ENCODE peak calls at places on chromosomes 1 and 21, in six cellular contexts. P, E, H, U, O and I are unnamed samples. For H3K36me3, the result is how much of the 10 kb centered on the place peaks cover.

GRCh38 chr1:163069142-163069541 is at the start of gene RGS4:
- DNase-seq in U (no peak), E (peak), O (peak), P (peak), H (peak), I (no peak)

GRCh38 chr1:239786464-239786863 is 305.2 kb upstream of the FMN2 start:
- DNase-seq in P (no peak), O (no peak), H (no peak), U (no peak), E (no peak), I (no peak)

GRCh38 chr1:152777510-152778137 is 2.7 kb downstream of the LCE1F start:
- DNase-seq in O (no peak), U (no peak), E (no peak), P (no peak), H (peak), I (no peak)

GRCh38 chr1:156581661-156582387 is 2.3 kb downstream of the TTC24 start:
- DNase-seq in P (no peak), E (no peak), H (no peak), U (no peak), O (no peak), I (no peak)

GRCh38 chr1:184272178-184272866 is 114.5 kb upstream of the C1orf21 start:
- DNase-seq in H (no peak), O (no peak), E (no peak), P (no peak), U (no peak), I (no peak)

GRCh38 chr1:98493469-98493868 is 168.1 kb upstream of the SNX7 start:
- DNase-seq in H (no peak), P (no peak), E (no peak), O (no peak), U (no peak), I (no peak)

GRCh38 chr1:33255347-33256311 is 663 bp upstream of the ZNF362 start:
- DNase-seq in P (peak), O (peak), U (peak), E (peak), H (peak), I (peak)

GRCh38 chr1:115426271-115426771 is 88.3 kb upstream of the NGF start:
- DNase-seq in U (peak), O (peak), P (peak), E (peak), H (no peak), I (no peak)

GRCh38 chr1:20787775-20788488 is 825 bp upstream of the HP1BP3 start:
- DNase-seq in E (no peak), U (no peak), O (peak), P (no peak), H (no peak), I (no peak)

GRCh38 chr21:36584980-36585940 is 105.3 kb upstream of the CLDN14 start:
- DNase-seq in E (no peak), U (no peak), O (no peak), H (no peak), P (no peak), I (no peak)

GRCh38 chr1:79322511-79323027 is 316.0 kb upstream of the ADGRL4 start:
- DNase-seq in P (no peak), U (no peak), E (no peak), H (no peak), O (no peak), I (no peak)

GRCh38 chr1:151936653-151937052 is 27.3 kb upstream of the THEM4 start:
- DNase-seq in P (no peak), H (no peak), U (no peak), E (no peak), O (no peak), I (no peak)

GRCh38 chr1:212614398-212615091 is 6.0 kb downstream of the ATF3 start:
- DNase-seq in U (no peak), O (no peak), P (no peak), H (no peak), E (no peak), I (no peak)

GRCh38 chr1:234710381-234710780 is 100.4 kb upstream of the IRF2BP2 start:
- DNase-seq in E (no peak), U (no peak), H (no peak), P (no peak), O (no peak), I (no peak)

GRCh38 chr1:66351913-66352312 is 182.0 kb upstream of the SGIP1 start:
- DNase-seq in U (no peak), O (no peak), H (no peak), E (no peak), P (no peak), I (no peak)

GRCh38 chr1:235783148-235783776 is 83.4 kb downstream of the LYST start:
- DNase-seq in U (no peak), P (no peak), O (no peak), H (no peak), E (no peak), I (no peak)

GRCh38 chr1:147627435-147628110 is 42.8 kb downstream of the ACP6 start:
- DNase-seq in P (peak), U (no peak), E (no peak), H (peak), O (peak), I (no peak)

GRCh38 chr1:91018006-91018405 is 3.8 kb downstream of the ZNF644 start:
- DNase-seq in O (no peak), H (no peak), P (no peak), E (no peak), U (no peak), I (no peak)

GRCh38 chr1:235907897-235908240 is 41.2 kb upstream of the LYST start:
- DNase-seq in H (no peak), E (no peak), P (no peak), U (no peak), O (no peak), I (no peak)

GRCh38 chr1:179393721-179394120 is 27.9 kb downstream of the AXDND1 start:
- DNase-seq in U (no peak), O (no peak), P (no peak), E (no peak), H (no peak), I (no peak)

GRCh38 chr1:179881642-179882252 is 338 bp upstream of the TOR1AIP1 start:
- DNase-seq in U (no peak), O (peak), H (no peak), P (peak), E (peak), I (no peak)

GRCh38 chr21:34143783-34144182 is 70.4 kb downstream of the MRPS6 start:
- DNase-seq in O (no peak), U (no peak), P (no peak), H (no peak), E (no peak), I (no peak)

GRCh38 chr1:67664048-67664447 is 21.0 kb upstream of the GADD45A start:
- DNase-seq in U (no peak), P (no peak), H (no peak), E (no peak), O (no peak), I (no peak)

GRCh38 chr1:30411206-30411605 is 312.2 kb downstream of the MATN1 start:
- DNase-seq in P (no peak), O (no peak), H (no peak), U (no peak), E (no peak), I (no peak)

GRCh38 chr1:230610589-230610988 is 31.7 kb upstream of the COG2 start:
- DNase-seq in P (no peak), U (no peak), H (no peak), E (no peak), O (no peak), I (no peak)

GRCh38 chr1:184813528-184814089 is 59.0 kb upstream of the EDEM3 start:
- DNase-seq in H (no peak), E (no peak), O (no peak), P (no peak), U (no peak), I (no peak)

GRCh38 chr1:2468041-2468472 is 8.0 kb upstream of the PLCH2 start:
- DNase-seq in O (no peak), P (no peak), E (no peak), H (no peak), U (peak), I (no peak)

GRCh38 chr1:97384294-97384952 is 536.4 kb downstream of the DPYD start:
- DNase-seq in E (no peak), O (no peak), H (no peak), U (no peak), P (no peak), I (no peak)

GRCh38 chr1:163361123-163361934 is 39.6 kb downstream of the NUF2 start:
- DNase-seq in U (no peak), O (no peak), E (no peak), H (no peak), P (no peak), I (no peak)

GRCh38 chr1:240522122-240522822 is 89.7 kb downstream of the GREM2 start:
- DNase-seq in P (no peak), O (no peak), H (no peak), E (no peak), U (no peak), I (no peak)

GRCh38 chr1:87790756-87791155 is 462.1 kb downstream of the LMO4 start:
- DNase-seq in E (no peak), O (no peak), P (no peak), U (no peak), H (no peak), I (no peak)

GRCh38 chr1:244163861-244164562 is 112.9 kb downstream of the ZBTB18 start:
- DNase-seq in U (no peak), P (no peak), E (no peak), H (peak), O (peak), I (no peak)

GRCh38 chr1:20342294-20343148 is 51.8 kb downstream of the VWA5B1 start:
- DNase-seq in U (no peak), P (no peak), H (no peak), O (no peak), E (no peak), I (no peak)

GRCh38 chr1:242784074-242784473 is 259.6 kb upstream of the PLD5 start:
- DNase-seq in O (no peak), H (no peak), E (no peak), P (no peak), U (no peak), I (no peak)

GRCh38 chr1:195005338-195005737 is 1602.9 kb downstream of the KCNT2 start:
- DNase-seq in E (no peak), O (no peak), P (no peak), U (no peak), H (no peak), I (no peak)

GRCh38 chr1:36728051-36728450 is 245.3 kb upstream of the CSF3R start:
- DNase-seq in H (no peak), U (no peak), E (no peak), O (no peak), P (no peak), I (no peak)

DNA sequence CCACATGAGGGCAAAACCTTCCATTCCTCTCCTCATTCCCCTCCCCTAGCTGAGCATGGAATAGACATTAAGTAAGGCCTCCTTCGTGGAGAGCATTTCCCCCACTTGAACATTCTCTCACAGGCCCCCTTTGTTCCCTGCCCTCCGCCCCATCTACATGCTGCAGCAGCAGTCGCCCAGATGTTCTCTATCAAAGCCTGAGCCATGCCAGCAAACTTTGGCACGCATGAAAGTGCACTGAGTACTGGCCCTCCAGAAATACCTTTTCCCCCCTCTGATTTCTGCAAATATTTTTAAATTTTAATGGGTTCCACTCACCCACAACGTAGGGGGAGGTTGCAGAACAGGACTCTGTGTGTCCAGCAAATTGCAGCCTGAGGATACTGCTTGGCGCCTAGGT is 20.9 kb upstream of the GORAB start:
- DNase-seq in P (no peak), O (no peak), H (no peak), E (no peak), U (no peak), I (no peak)
- H3K36me3 ChIP-seq in P (under half), O (under half), H (under half), E (under half), U (under half), I (under half)

GRCh38 chr1:228219245-228219961 is 11.6 kb downstream of the OBSCN start:
- DNase-seq in O (no peak), P (no peak), E (no peak), H (no peak), U (no peak), I (no peak)

GRCh38 chr1:228219962-228220780 is 12.3 kb downstream of the OBSCN start:
- DNase-seq in E (no peak), U (no peak), P (no peak), H (no peak), O (no peak), I (no peak)

GRCh38 chr1:228216371-228217320 is 8.8 kb downstream of the OBSCN start:
- DNase-seq in O (peak), U (peak), P (no peak), H (peak), E (no peak), I (no peak)

GRCh38 chr1:228217551-228218344 is 9.9 kb downstream of the OBSCN start:
- DNase-seq in O (no peak), E (no peak), P (no peak), H (no peak), U (no peak), I (no peak)

GRCh38 chr1:228218513-228219244 is 10.8 kb downstream of the OBSCN start:
- DNase-seq in U (no peak), P (no peak), E (no peak), O (no peak), H (no peak), I (no peak)
- H3K36me3 ChIP-seq in U (under half), P (under half), E (under half), O (under half), H (under half), I (under half)

GRCh38 chr1:54376085-54377039 is 29.8 kb downstream of the SSBP3 start:
- DNase-seq in H (no peak), P (no peak), U (no peak), E (no peak), O (no peak), I (no peak)
- H3K36me3 ChIP-seq in H (under half), P (under half), U (under half), E (under half), O (under half), I (under half)

DNA sequence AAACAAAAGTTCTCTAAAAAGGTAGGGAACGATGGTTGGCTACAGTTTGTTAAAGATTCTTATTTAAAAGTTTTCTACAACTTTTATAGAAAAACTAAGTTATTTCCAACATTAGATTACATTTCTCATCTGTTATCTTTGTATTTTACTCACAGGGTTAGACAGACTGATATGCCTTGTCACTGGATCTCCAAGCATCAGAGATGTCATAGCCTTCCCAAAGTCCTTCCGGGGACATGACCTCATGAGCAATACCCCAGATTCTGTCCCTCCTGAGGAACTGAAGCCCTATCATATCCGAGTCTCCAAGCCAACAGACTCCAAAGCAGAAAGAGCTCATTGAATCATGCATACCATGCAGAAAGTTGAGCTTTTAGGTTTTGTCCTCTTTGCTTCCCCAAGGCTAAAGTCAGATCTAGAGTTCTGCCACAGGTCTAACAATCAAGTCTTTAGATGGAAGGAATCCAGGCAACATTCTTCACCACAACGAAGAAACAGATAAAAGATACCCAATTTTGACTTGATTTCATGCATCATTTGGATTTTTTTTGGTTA is 10.3 kb downstream of the GAS5 start:
- DNase-seq in H (no peak), E (no peak), U (no peak), P (no peak), O (no peak), I (no peak)
- H3K36me3 ChIP-seq in H (half or more), E (under half), U (under half), P (under half), O (under half), I (under half)